ENCODE peak calls at places on chromosomes 3 and 15, in seven cellular contexts. P is cardiac muscle cell, J is DND-41, N is tibial nerve, O is ovary, X is brain microvascular endothelial cell, H is ascending aorta. Q is an unnamed sample.

GRCh38 chr3:150370129-150370602 is 37.9 kb upstream of the TSC22D2 start:
- DNase-seq in J (no peak), P (peak), O (peak), H (peak), N (peak), X (peak), Q (peak)

GRCh38 chr3:57464801-57465200 is 79.3 kb downstream of the DNAH12 start:
- DNase-seq in N (no peak), H (no peak), O (no peak), X (peak), J (no peak), P (peak), Q (no peak)

GRCh38 chr15:68313501-68314390 is 36.2 kb downstream of the FEM1B start:
- DNase-seq in H (peak), X (no peak), N (no peak), J (no peak), O (peak), P (no peak), Q (no peak)

GRCh38 chr3:46646700-46647099 is 34.4 kb downstream of the FAM240A start:
- DNase-seq in O (no peak), H (no peak), X (peak), P (no peak), N (no peak), J (no peak), Q (no peak)

GRCh38 chr3:62332771-62333381 is 40.5 kb downstream of the FEZF2 start:
- DNase-seq in J (no peak), O (no peak), H (no peak), X (peak), N (peak), P (peak), Q (no peak)

GRCh38 chr3:127831723-127832172 is 9.4 kb upstream of the MGLL start:
- DNase-seq in P (peak), H (no peak), N (no peak), J (peak), O (no peak), X (no peak), Q (no peak)

GRCh38 chr3:179453967-179454366 is 2.7 kb upstream of the GNB4 start:
- DNase-seq in N (no peak), H (no peak), J (no peak), X (no peak), P (no peak), O (no peak), Q (no peak)

GRCh38 chr3:153927107-153927506 is 194.1 kb upstream of the ARHGEF26 start:
- DNase-seq in X (peak), N (peak), H (no peak), J (no peak), P (no peak), O (no peak), Q (no peak)

GRCh38 chr3:175146258-175146657 is 287.1 kb downstream of the NAALADL2 start:
- DNase-seq in J (no peak), H (no peak), P (no peak), N (no peak), O (no peak), X (peak), Q (no peak)

GRCh38 chr3:197183582-197183981 is 114.8 kb downstream of the DLG1 start:
- DNase-seq in O (no peak), J (no peak), P (no peak), H (no peak), X (no peak), N (no peak), Q (no peak)

GRCh38 chr3:157130138-157130880 is 29.6 kb downstream of the CCNL1 start:
- DNase-seq in H (peak), P (peak), O (peak), X (peak), J (peak), N (peak), Q (peak)

GRCh38 chr15:101371081-101371480 is 76.0 kb upstream of the SNRPA1 start:
- DNase-seq in J (no peak), O (no peak), P (no peak), H (no peak), N (no peak), X (no peak), Q (no peak)

GRCh38 chr3:113157408-113157980 is 53.9 kb upstream of the BOC start:
- DNase-seq in H (no peak), J (no peak), O (peak), P (no peak), X (no peak), N (peak), Q (no peak)

GRCh38 chr3:55668359-55668758 is 181.3 kb upstream of the WNT5A start:
- DNase-seq in N (no peak), X (peak), J (no peak), O (no peak), H (no peak), P (no peak), Q (no peak)

GRCh38 chr15:36601952-36602351 is 22.5 kb downstream of the CDIN1 start:
- DNase-seq in H (no peak), X (no peak), O (no peak), J (no peak), P (no peak), N (no peak), Q (no peak)

GRCh38 chr3:62161306-62161705 is 212.0 kb downstream of the FEZF2 start:
- DNase-seq in P (no peak), X (peak), J (no peak), O (peak), H (no peak), N (no peak), Q (no peak)

GRCh38 chr3:162978136-162978535 is 1481.5 kb downstream of the OTOL1 start:
- DNase-seq in O (no peak), H (no peak), N (no peak), P (no peak), J (no peak), X (no peak), Q (no peak)

GRCh38 chr3:52106951-52107611 is 47.1 kb downstream of the POC1A start:
- DNase-seq in X (no peak), H (no peak), J (no peak), O (no peak), N (no peak), P (no peak), Q (no peak)

GRCh38 chr15:99409097-99409473 is 156.7 kb upstream of the MEF2A start:
- DNase-seq in J (no peak), X (peak), O (no peak), H (peak), P (peak), N (peak), Q (peak)
- TF ChIP-seq CTCF in J (peak), X (peak), O (no peak), H (peak), P (peak), N (peak), Q (no peak)

DNA sequence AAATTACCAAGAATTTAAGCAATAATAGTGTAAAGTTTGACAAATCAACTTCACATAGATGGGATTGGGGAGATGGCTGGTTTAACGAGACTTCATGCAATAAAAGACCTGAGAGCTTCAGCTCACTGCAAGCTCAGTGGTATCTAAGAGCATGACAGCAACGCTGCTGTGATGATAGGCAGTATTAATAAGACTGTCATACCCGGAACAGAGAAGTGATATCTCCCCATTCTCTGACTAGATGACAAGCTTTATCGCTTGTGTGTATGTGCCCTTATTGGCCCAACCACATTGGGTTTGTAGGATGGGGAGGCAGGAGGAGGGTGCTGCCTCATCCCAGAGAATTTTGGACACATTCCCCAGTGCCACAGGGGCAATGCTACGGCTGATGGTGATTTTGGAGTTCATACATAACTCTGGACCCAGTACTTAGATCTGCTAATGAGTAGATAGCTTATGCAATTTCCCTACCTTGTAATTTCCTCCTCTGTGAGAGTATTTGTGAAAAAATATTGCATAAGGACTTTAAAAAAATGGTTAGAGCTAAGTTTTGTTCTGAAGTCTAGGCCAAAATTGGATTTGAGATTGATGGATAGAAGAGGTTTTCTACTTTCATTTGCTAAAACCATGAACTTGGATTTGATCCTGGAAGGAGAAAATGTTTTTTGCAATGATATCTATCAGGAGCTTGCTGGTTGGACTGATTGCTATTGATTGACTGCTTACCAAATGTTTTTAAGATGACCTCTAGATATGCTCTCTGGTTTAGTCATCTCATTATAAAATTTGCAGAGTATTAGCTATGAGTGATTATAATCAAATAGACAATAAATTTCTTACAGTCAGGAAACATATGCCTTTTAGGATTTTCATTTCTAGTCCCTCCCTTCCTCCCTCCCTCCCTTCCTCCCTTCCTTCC is 14.0 kb upstream of the TMEM212 start:
- DNase-seq in N (no peak), O (no peak), X (no peak), J (no peak), H (no peak), P (no peak), Q (no peak)
- H3K27ac ChIP-seq in N (no peak), O (peak), X (peak), J (no peak), H (no peak), P (no peak), Q (peak)

GRCh38 chr15:46309914-46310313 is 675.1 kb downstream of the SQOR start:
- DNase-seq in P (peak), H (no peak), O (no peak), J (no peak), X (no peak), N (no peak), Q (no peak)

DNA sequence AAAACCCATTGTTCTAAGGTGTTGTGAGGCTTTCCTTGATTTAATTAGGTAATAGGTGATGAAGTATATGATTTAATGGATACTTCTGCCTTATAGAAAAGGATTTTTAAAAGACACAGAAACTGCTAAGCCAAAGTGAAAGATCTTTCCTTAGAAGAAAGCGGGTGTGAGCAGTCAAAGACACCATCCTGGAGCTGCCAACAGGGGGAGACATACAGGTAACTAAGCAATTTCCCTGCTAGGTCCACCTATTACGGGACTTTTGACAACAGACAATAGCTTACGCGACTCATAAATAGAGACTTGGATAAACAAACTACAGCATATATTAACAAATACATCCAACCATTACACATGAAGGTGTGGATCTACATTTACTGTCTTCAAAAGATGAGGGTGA is 669.5 kb downstream of the SQOR start:
- DNase-seq in P (peak), N (no peak), J (peak), O (no peak), X (no peak), H (no peak), Q (no peak)
- TF ChIP-seq CTCF in P (peak), N (no peak), J (peak), O (no peak), X (peak), H (no peak), Q (peak)

GRCh38 chr3:185961675-185962232 is 23.9 kb upstream of the TRA2B start:
- DNase-seq in N (no peak), O (no peak), H (no peak), X (no peak), J (no peak), P (no peak), Q (no peak)

GRCh38 chr3:185959609-185960517 is 22.0 kb upstream of the TRA2B start:
- DNase-seq in X (peak), O (no peak), N (no peak), P (peak), H (no peak), J (no peak), Q (no peak)

GRCh38 chr3:185965496-185965895 is 27.7 kb upstream of the TRA2B start:
- DNase-seq in O (no peak), X (no peak), P (no peak), N (no peak), H (no peak), J (no peak), Q (no peak)

GRCh38 chr3:185958626-185959025 is 20.8 kb upstream of the TRA2B start:
- DNase-seq in P (no peak), X (no peak), N (no peak), O (no peak), J (no peak), H (no peak), Q (no peak)

GRCh38 chr3:185960518-185961288 is 22.9 kb upstream of the TRA2B start:
- DNase-seq in P (no peak), H (no peak), J (no peak), X (no peak), O (no peak), N (no peak), Q (no peak)
- H3K27ac ChIP-seq in P (no peak), H (peak), J (no peak), X (peak), O (no peak), N (no peak), Q (no peak)

DNA sequence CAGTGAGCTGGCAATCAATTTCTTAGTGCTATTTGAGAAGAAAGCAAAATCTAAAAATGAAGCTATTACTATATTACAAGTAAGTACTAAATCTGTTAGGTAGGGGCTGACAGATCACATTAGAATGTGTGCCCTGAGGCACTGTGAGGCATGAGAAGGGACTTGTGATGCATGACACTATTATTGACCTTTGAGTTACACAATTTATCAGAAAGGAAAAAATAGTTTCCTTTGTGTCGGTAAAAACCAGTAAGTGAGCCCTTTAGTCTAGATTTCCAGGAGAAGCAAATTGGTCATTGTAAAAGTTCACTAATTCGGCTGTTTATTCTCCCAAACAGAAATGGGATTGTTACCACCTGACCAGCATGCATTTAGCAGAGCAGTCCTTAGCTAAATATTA is 379.6 kb upstream of the CNTN6 start:
- DNase-seq in J (no peak), H (no peak), O (no peak), N (no peak), P (no peak), X (no peak), Q (no peak)
- TF ChIP-seq CTCF in J (no peak), H (no peak), O (no peak), N (no peak), P (no peak), X (no peak), Q (no peak)

GRCh38 chr3:76198086-76198485 is 412.7 kb upstream of the ZNF717 start:
- DNase-seq in O (no peak), X (no peak), N (no peak), J (no peak), H (no peak), P (no peak), Q (no peak)
- H3K27ac ChIP-seq in O (no peak), X (no peak), N (no peak), J (no peak), H (no peak), P (no peak), Q (no peak)